ENCODE peak calls at places on chromosomes 6 and 20, in eight cellular contexts. M is tibial nerve, X is psoas muscle, Y is fibroblast of the aortic adventitia, D is HCT116, W is fibroblast of lung, J is K562, S is dorsolateral prefrontal cortex. G is an unnamed sample.

GRCh38 chr20:44954198-44954597 is 6.0 kb downstream of the TOMM34 start:
- DNase-seq in D (no peak), S (no peak), J (no peak), X (no peak), Y (no peak), M (no peak), W (no peak), G (no peak)

GRCh38 chr6:22113046-22113766 is 183.6 kb downstream of the PRL start:
- DNase-seq in D (peak), Y (peak), X (no peak), M (peak), J (no peak), S (no peak), W (peak), G (peak)

GRCh38 chr6:86508230-86508629 is 429.1 kb upstream of the HTR1E start:
- DNase-seq in W (no peak), D (no peak), Y (no peak), X (no peak), M (no peak), J (no peak), S (no peak), G (no peak)

GRCh38 chr6:166656269-166657206 is 29.5 kb upstream of the RPS6KA2 start:
- DNase-seq in W (no peak), Y (no peak), D (no peak), X (no peak), J (no peak), S (no peak), M (no peak), G (no peak)

GRCh38 chr6:169141706-169142705 is 111.6 kb downstream of the THBS2 start:
- DNase-seq in D (no peak), Y (peak), X (peak), M (no peak), W (peak), S (peak), J (no peak), G (no peak)

GRCh38 chr20:58550661-58551060 is 35.5 kb upstream of the APCDD1L start:
- DNase-seq in J (peak), M (no peak), Y (peak), W (peak), D (no peak), X (no peak), S (no peak), G (no peak)

GRCh38 chr6:108693406-108694154 is 132.9 kb downstream of the FOXO3 start:
- DNase-seq in X (no peak), D (no peak), S (no peak), Y (no peak), J (no peak), M (no peak), W (no peak), G (no peak)

GRCh38 chr20:1469925-1470571 is 3.4 kb upstream of the NSFL1C start:
- DNase-seq in D (peak), W (peak), S (peak), X (peak), M (peak), J (peak), Y (peak), G (peak)

GRCh38 chr20:6566821-6567220 is 200.7 kb upstream of the BMP2 start:
- DNase-seq in W (peak), X (no peak), Y (peak), J (no peak), S (no peak), D (no peak), M (no peak), G (peak)

GRCh38 chr6:9456241-9456658 is 958.6 kb downstream of the TFAP2A start:
- DNase-seq in X (no peak), W (no peak), D (no peak), S (no peak), J (no peak), M (no peak), Y (no peak), G (no peak)

GRCh38 chr6:134176283-134176975 is 124.0 kb upstream of the SLC2A12 start:
- DNase-seq in M (no peak), X (peak), Y (peak), S (peak), W (peak), D (no peak), J (no peak), G (no peak)

GRCh38 chr6:127855542-127856159 is 45.2 kb downstream of the THEMIS start:
- DNase-seq in D (no peak), W (no peak), Y (peak), X (no peak), M (no peak), S (no peak), J (no peak), G (peak)

GRCh38 chr6:75952132-75952531 is 120.3 kb downstream of the IMPG1 start:
- DNase-seq in W (no peak), X (no peak), S (no peak), D (no peak), M (no peak), Y (peak), J (no peak), G (no peak)

GRCh38 chr6:31058128-31058894 is 48.0 kb downstream of the MUC22 start:
- DNase-seq in W (peak), M (no peak), J (peak), D (peak), X (no peak), S (no peak), Y (peak), G (peak)

GRCh38 chr20:1266167-1266973 is at the start of gene SNPH:
- DNase-seq in Y (peak), S (peak), X (peak), J (peak), D (peak), M (peak), W (peak), G (peak)

GRCh38 chr6:162721404-162721687 is 6.2 kb downstream of the PRKN start:
- DNase-seq in Y (no peak), X (no peak), D (no peak), W (no peak), J (peak), M (no peak), S (no peak), G (no peak)

GRCh38 chr20:967796-968742 is 34.0 kb downstream of the RSPO4 start:
- DNase-seq in Y (peak), S (no peak), J (peak), W (peak), X (no peak), D (peak), M (peak), G (peak)

GRCh38 chr6:9914951-9915350 is 499.9 kb downstream of the TFAP2A start:
- DNase-seq in Y (no peak), X (no peak), S (no peak), J (no peak), M (no peak), D (no peak), W (no peak), G (no peak)

GRCh38 chr20:588476-588875 is 21.6 kb downstream of the TCF15 start:
- DNase-seq in S (no peak), M (no peak), Y (no peak), J (no peak), D (no peak), W (no peak), X (no peak), G (no peak)

GRCh38 chr20:10321138-10321717 is 102.6 kb downstream of the SNAP25 start:
- DNase-seq in J (no peak), X (no peak), M (peak), S (no peak), D (no peak), Y (no peak), W (no peak), G (no peak)

GRCh38 chr6:163929538-163929937 is 515.0 kb downstream of the QKI start:
- DNase-seq in J (no peak), X (no peak), D (no peak), W (no peak), S (no peak), M (no peak), Y (no peak), G (no peak)

GRCh38 chr20:49867453-49868215 is 47.7 kb downstream of the SPATA2 start:
- DNase-seq in W (no peak), D (no peak), S (no peak), M (no peak), X (no peak), Y (no peak), J (no peak), G (no peak)

GRCh38 chr6:87257046-87257445 is 65.3 kb upstream of the SMIM8 start:
- DNase-seq in Y (no peak), J (no peak), W (no peak), D (no peak), S (no peak), X (no peak), M (no peak), G (no peak)

GRCh38 chr6:106050538-106050937 is 35.6 kb upstream of the PRDM1 start:
- DNase-seq in W (peak), M (no peak), Y (no peak), D (no peak), S (no peak), J (no peak), X (no peak), G (no peak)

GRCh38 chr6:166626177-166627038 is 643 bp downstream of the RPS6KA2 start:
- DNase-seq in J (no peak), X (peak), M (peak), S (no peak), W (peak), D (no peak), Y (peak), G (no peak)

GRCh38 chr6:39228111-39228971 is 934 bp downstream of the KCNK5 start:
- DNase-seq in M (no peak), W (no peak), J (peak), Y (no peak), S (no peak), X (no peak), D (no peak), G (no peak)

GRCh38 chr6:125421853-125422252 is 120.1 kb upstream of the HDDC2 start:
- DNase-seq in W (peak), Y (peak), X (peak), S (no peak), J (peak), M (peak), D (no peak), G (peak)

DNA sequence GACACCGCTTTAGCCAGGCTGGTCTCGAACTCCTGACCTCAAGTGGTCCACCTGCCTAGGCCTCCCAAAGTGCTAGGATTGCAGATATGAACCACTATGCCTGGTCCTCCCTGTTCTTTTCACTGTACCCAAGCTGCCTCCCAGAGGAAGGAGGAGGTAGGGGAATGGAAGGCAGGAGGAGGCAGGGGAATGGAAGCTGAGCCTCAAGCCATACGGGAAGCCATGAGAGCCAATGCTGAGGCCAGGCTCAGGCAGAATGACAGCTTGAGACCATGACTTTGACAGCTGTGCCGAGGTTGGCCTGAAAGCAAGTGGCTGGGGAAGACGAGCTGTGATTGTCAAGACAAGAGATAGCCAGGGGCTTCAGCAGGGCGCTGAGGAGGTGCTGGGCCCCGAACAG is 13.6 kb upstream of the ZNF335 start:
- DNase-seq in S (no peak), D (no peak), M (no peak), X (no peak), W (no peak), Y (no peak), J (peak), G (no peak)
- TF ChIP-seq CTCF in S (no peak), D (peak), M (no peak), X (no peak), W (peak), Y (peak), J (peak), G (no peak)

GRCh38 chr6:83592770-83593394 is 80.5 kb downstream of the PRSS35 start:
- DNase-seq in J (peak), S (no peak), W (peak), M (no peak), Y (peak), D (peak), X (no peak), G (peak)
- TF ChIP-seq CTCF in J (peak), S (peak), W (peak), M (no peak), Y (peak), D (peak), X (peak), G (peak)

GRCh38 chr6:138382498-138383265 is 5.0 kb downstream of the SMIM28 start:
- DNase-seq in D (no peak), J (no peak), W (no peak), M (no peak), Y (no peak), S (no peak), X (no peak), G (no peak)
- TF ChIP-seq CTCF in D (peak), J (no peak), W (no peak), M (no peak), Y (no peak), S (no peak), X (no peak), G (no peak)

DNA sequence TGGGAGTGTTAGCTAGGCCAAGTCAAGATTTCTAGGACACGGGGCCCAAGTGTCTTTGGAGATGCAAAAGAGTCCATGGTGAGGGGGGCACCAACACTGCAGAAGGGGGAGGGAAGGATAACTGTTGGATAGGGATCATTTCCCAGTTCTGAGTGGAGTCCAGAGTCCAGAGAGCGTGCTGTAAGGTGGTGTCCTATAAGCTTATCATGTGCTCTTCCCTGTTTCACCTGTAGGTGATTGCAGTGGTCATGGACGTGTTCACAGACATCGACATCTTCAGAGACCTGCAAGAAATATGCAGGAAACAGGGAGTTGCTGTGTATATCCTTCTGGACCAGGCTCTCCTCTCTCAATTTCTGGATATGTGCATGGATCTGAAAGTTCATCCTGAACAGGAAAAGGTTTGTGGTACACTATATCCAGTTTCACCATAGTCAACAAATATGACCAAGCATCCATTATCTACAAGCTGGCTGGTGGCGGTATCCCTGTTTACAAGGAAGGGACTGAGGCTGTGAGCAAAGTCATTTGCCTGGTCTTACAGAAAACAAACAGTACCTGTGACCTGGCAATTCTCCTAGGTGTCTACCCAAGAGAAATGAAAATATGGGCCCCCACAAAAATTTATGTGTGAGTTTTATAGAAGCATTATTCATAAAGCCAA is 15.6 kb downstream of the FAM83D start:
- DNase-seq in X (no peak), Y (no peak), W (no peak), J (no peak), M (no peak), S (no peak), D (no peak), G (no peak)
- TF ChIP-seq CTCF in X (no peak), Y (no peak), W (no peak), J (no peak), M (no peak), S (no peak), D (peak), G (no peak)